ENCODE peak calls at places on chromosomes 7 and 10, in four cellular contexts. L is Peyer's patch, S is prostate gland, W is stomach. O is an unnamed sample.

GRCh38 chr10:107718868-107719267 is 554.4 kb upstream of the SORCS1 start:
- DNase-seq in S (no peak), W (no peak), L (no peak), O (no peak)

GRCh38 chr7:31110331-31111108 is 58.4 kb downstream of the ADCYAP1R1 start:
- DNase-seq in L (no peak), S (no peak), W (no peak), O (peak; percentile 83)

GRCh38 chr7:20075992-20076813 is 141.0 kb downstream of the MACC1 start:
- DNase-seq in W (no peak), L (no peak), S (no peak), O (no peak)

GRCh38 chr7:26275213-26275612 is 16.4 kb upstream of the SNX10 start:
- DNase-seq in S (no peak), L (no peak), W (no peak), O (no peak)

GRCh38 chr7:55469271-55469681 is 103.0 kb downstream of the VOPP1 start:
- DNase-seq in S (no peak), L (peak; percentile 62), W (no peak), O (no peak)

GRCh38 chr10:118551535-118552100 is 43.8 kb downstream of the PRLHR start:
- DNase-seq in L (no peak), S (no peak), W (no peak), O (peak; percentile 85)

GRCh38 chr10:98971464-98971863 is 264.2 kb downstream of the HPSE2 start:
- DNase-seq in S (no peak), W (no peak), L (no peak), O (no peak)

GRCh38 chr7:18116661-18117060 is 89.0 kb upstream of the PRPS1L1 start:
- DNase-seq in L (no peak), S (no peak), W (no peak), O (no peak)

GRCh38 chr10:75335191-75335590 is 66.4 kb downstream of the ZNF503 start:
- DNase-seq in W (no peak), L (no peak), S (no peak), O (no peak)

GRCh38 chr7:501526-501925 is 18.1 kb downstream of the PDGFA start:
- DNase-seq in W (no peak), S (no peak), L (no peak), O (no peak)

GRCh38 chr7:904847-905246 is 28.5 kb downstream of the GET4 start:
- DNase-seq in W (no peak), S (no peak), L (no peak), O (no peak)

GRCh38 chr10:34346516-34347150 is 468.5 kb downstream of the PARD3 start:
- DNase-seq in W (no peak), L (no peak), S (no peak), O (no peak)

GRCh38 chr7:76512941-76513816 is 2.8 kb downstream of the UPK3B start:
- DNase-seq in W (no peak), L (no peak), S (no peak), O (no peak)

GRCh38 chr10:13316635-13317311 is 16.9 kb upstream of the PHYH start:
- DNase-seq in W (no peak), S (no peak), L (no peak), O (no peak)

GRCh38 chr10:124266468-124267230 is 152.1 kb downstream of the OAT start:
- DNase-seq in S (no peak), L (no peak), W (no peak), O (no peak)

GRCh38 chr10:13121500-13121854 is 21.5 kb downstream of the OPTN start:
- DNase-seq in S (no peak), L (no peak), W (no peak), O (no peak)

GRCh38 chr10:73493781-73494180 is 2.0 kb downstream of the PPP3CB start:
- DNase-seq in S (no peak), L (no peak), W (no peak), O (no peak)

GRCh38 chr7:80618105-80618504 is 20.3 kb upstream of the CD36 start:
- DNase-seq in S (no peak), W (no peak), L (no peak), O (no peak)

GRCh38 chr10:71084818-71085126 is 127.6 kb upstream of the UNC5B start:
- DNase-seq in L (no peak), W (no peak), S (no peak), O (peak; percentile 85)

GRCh38 chr10:30701471-30702173 is 72.1 kb upstream of the LYZL2 start:
- DNase-seq in S (no peak), L (peak; percentile 83), W (peak; percentile 31), O (no peak)

GRCh38 chr10:64486149-64486548 is 964.9 kb downstream of the REEP3 start:
- DNase-seq in L (no peak), W (no peak), S (no peak), O (no peak)

GRCh38 chr7:155874010-155874409 is 61.7 kb upstream of the SHH start:
- DNase-seq in W (no peak), S (no peak), L (no peak), O (no peak)

GRCh38 chr10:122055252-122055651 is 66.3 kb downstream of the TACC2 start:
- DNase-seq in W (no peak), S (no peak), L (no peak), O (no peak)

GRCh38 chr10:125035136-125035535 is 93.2 kb downstream of the ZRANB1 start:
- DNase-seq in S (no peak), W (no peak), L (no peak), O (no peak)

GRCh38 chr7:42739591-42739990 is 172.3 kb downstream of the C7orf25 start:
- DNase-seq in L (no peak), W (no peak), S (no peak), O (peak; percentile 92)

GRCh38 chr10:34816067-34817002 is 1.2 kb upstream of the PARD3 start:
- DNase-seq in L (no peak), W (no peak), S (peak; percentile 21), O (no peak)

GRCh38 chr7:50791363-50791762 is 8.7 kb upstream of the GRB10 start:
- DNase-seq in S (no peak), L (no peak), W (no peak), O (no peak)

GRCh38 chr10:28367865-28368541 is 65.1 kb upstream of the MPP7 start:
- DNase-seq in L (peak; percentile 66), W (no peak), S (no peak), O (no peak)

GRCh38 chr7:116782177-116782711 is 80.1 kb upstream of the CAPZA2 start:
- DNase-seq in S (no peak), W (no peak), L (no peak), O (no peak)

GRCh38 chr10:72746606-72747357 is 54.8 kb downstream of the MCU start:
- DNase-seq in S (no peak), W (no peak), L (no peak), O (no peak)

GRCh38 chr10:33270971-33271370 is 63.5 kb downstream of the NRP1 start:
- DNase-seq in W (no peak), L (no peak), S (no peak), O (no peak)

GRCh38 chr10:132307823-132308587 is at the start of gene STK32C:
- DNase-seq in W (peak; percentile 92), S (peak; percentile 90), L (peak; percentile 93), O (peak; percentile 99)

GRCh38 chr10:52818019-52818418 is 45.4 kb upstream of the MBL2 start:
- DNase-seq in S (no peak), L (no peak), W (no peak), O (no peak)

GRCh38 chr7:116386674-116387073 is 112.9 kb upstream of the CAV2 start:
- DNase-seq in L (no peak), S (no peak), W (no peak), O (no peak)

GRCh38 chr10:62733654-62734293 is 70.7 kb upstream of the ADO start:
- DNase-seq in S (no peak), W (no peak), L (no peak), O (no peak)

GRCh38 chr7:35555934-35556333 is 139.0 kb downstream of the HERPUD2 start:
- DNase-seq in W (no peak), L (no peak), S (no peak), O (no peak)

GRCh38 chr10:123148414-123149161 is 652 bp downstream of the HMX2 start:
- DNase-seq in S (no peak), W (no peak), L (no peak), O (peak; percentile 42)

GRCh38 chr10:123150229-123150985 is 2.5 kb downstream of the HMX2 start:
- DNase-seq in S (no peak), L (no peak), W (no peak), O (no peak)

GRCh38 chr10:123147635-123148413 is at the start of gene HMX2:
- DNase-seq in L (no peak), S (no peak), W (no peak), O (peak; percentile 81)

GRCh38 chr10:123149568-123150228 is 1.8 kb downstream of the HMX2 start:
- DNase-seq in L (no peak), S (no peak), W (no peak), O (no peak)

DNA sequence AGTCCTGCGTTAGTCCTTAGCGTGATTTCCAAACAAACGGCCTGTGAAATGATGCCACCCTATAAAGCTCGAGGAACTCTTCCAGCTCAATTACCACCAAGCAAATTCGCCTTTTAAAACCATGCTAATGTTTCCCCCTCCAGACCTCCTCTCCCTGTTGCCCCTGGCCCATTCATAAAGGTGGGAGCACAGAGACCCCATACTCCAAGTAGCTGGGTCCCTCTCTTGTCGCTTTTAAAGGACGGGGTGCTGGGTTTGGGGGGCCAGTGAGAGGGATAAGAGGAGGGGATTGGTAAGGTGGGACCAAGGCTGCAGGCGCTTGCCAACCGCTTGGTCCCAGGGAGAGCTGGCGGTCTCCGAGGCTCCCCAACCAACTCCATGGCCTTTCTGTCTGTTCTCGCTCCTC is 1.2 kb downstream of the HMX2 start:
- DNase-seq in L (no peak), S (no peak), W (no peak), O (no peak)
- H3K4me3 ChIP-seq in L (no peak overlapping the region), S (no peak overlapping the region), W (peak overlapping the region; percentile 49), O (peak overlapping the region; percentile 43)

GRCh38 chr7:84231157-84231556 is 36.6 kb upstream of the SEMA3A start:
- DNase-seq in W (no peak), S (no peak), L (no peak), O (no peak)
- H3K27ac ChIP-seq in W (no peak overlapping the region), S (no peak overlapping the region), L (no peak overlapping the region), O (peak overlapping the region; percentile 69)

DNA sequence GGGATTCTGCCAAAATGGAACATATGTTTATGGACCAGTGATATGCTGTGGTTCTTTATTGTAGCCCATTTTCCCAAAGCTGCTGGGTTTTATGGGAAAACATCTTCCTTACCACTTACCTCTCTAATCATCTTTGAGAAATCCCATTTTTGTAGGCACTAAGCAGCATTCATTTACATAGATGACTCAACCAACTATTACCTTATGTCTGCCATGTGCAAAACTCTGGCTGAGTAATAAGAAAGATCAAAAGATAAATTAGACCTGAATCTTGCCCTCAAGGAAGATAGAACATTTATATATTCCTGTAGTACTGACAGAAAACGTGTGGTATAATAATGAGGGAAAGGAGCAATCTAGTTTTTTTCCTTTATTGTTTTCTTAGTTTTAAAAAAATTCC is 24.3 kb downstream of the CBLL1 start:
- DNase-seq in S (no peak), L (no peak), W (no peak), O (no peak)
- TF ChIP-seq POLR2A in S (no peak), L (no peak), W (no peak), O (no peak)

DNA sequence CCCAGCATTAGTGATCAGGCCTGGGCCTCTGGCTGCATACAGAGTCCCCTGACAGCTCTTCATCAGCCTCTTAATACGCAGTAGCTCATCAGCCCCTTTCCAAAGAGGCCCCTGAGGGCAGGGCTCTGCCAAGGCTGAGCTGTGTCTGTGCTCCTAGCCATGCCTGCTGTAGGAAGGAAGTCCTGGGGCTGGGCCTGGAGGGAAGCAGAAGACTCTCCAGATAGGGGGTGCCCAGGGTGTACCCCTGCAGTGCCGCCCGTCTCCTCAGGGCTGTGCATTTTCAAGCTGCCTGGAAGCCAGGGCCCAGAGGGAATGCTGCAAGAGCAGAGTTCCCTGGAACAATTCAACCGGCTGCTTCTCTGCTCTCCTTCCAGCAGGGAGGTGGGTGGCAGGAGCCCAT is 7.3 kb upstream of the RET start:
- DNase-seq in W (no peak), S (no peak), L (no peak), O (no peak)
- H3K4me3 ChIP-seq in W (no peak overlapping the region), S (no peak overlapping the region), L (no peak overlapping the region), O (no peak overlapping the region)

GRCh38 chr7:157149317-157149716 is 10.6 kb downstream of the UBE3C start:
- DNase-seq in W (no peak), L (no peak), S (no peak), O (no peak)
- H3K27ac ChIP-seq in W (no peak overlapping the region), L (no peak overlapping the region), S (no peak overlapping the region), O (no peak overlapping the region)